ENCODE peak calls at places on chromosome 3, in ten cellular contexts. X is stomach, W is activated B cell treated with CpG ODN at 0.5 μM for 24 hours, L is heart right ventricle, N is adrenal gland, P is cardiac fibroblast, T is sigmoid colon, O is neural crest cell, Z is NB4, B is endothelial cell. K is an unnamed sample.

GRCh38 chr3:101689291-101689690 is 2.8 kb upstream of the RPL24 start:
- DNase-seq in T (no peak), B (no peak), O (no peak), X (no peak), L (no peak), N (no peak), Z (no peak), W (no peak), P (peak), K (no peak)

GRCh38 chr3:146184616-146185015 is 23.6 kb upstream of the PLOD2 start:
- DNase-seq in T (no peak), N (no peak), O (no peak), L (no peak), P (peak), Z (no peak), X (peak), W (no peak), B (no peak), K (no peak)

GRCh38 chr3:135895106-135895733 is 70.3 kb upstream of the PPP2R3A start:
- DNase-seq in P (peak), L (peak), T (peak), O (peak), N (peak), Z (peak), X (peak), B (peak), W (peak), K (peak)

GRCh38 chr3:48546203-48546829 is 10.3 kb downstream of the PFKFB4 start:
- DNase-seq in B (no peak), P (peak), L (no peak), O (no peak), Z (no peak), X (no peak), T (no peak), N (no peak), W (no peak), K (no peak)

GRCh38 chr3:42507751-42508335 is 5.4 kb downstream of the VIPR1 start:
- DNase-seq in T (peak), Z (no peak), L (no peak), O (no peak), W (no peak), N (no peak), P (no peak), B (no peak), X (no peak), K (peak)

GRCh38 chr3:182342252-182342651 is 451.1 kb upstream of the ATP11B start:
- DNase-seq in P (no peak), N (no peak), X (no peak), Z (no peak), B (no peak), W (no peak), O (no peak), T (no peak), L (no peak), K (no peak)

GRCh38 chr3:111971533-111971932 is 7.3 kb upstream of the ABHD10 start:
- DNase-seq in L (peak), Z (no peak), N (no peak), X (no peak), T (no peak), B (no peak), W (no peak), O (no peak), P (no peak), K (no peak)

GRCh38 chr3:69901802-69902201 is 97.7 kb upstream of the SAMMSON start:
- DNase-seq in Z (no peak), P (no peak), W (no peak), T (no peak), L (peak), X (no peak), O (no peak), B (no peak), N (no peak), K (no peak)

GRCh38 chr3:58352624-58353023 is 19.9 kb downstream of the PXK start:
- DNase-seq in W (no peak), X (no peak), P (no peak), Z (peak), L (no peak), T (no peak), N (no peak), B (no peak), O (no peak), K (no peak)

GRCh38 chr3:177150970-177151627 is 46.2 kb downstream of the TBL1XR1 start:
- DNase-seq in W (no peak), L (no peak), O (no peak), N (no peak), X (no peak), T (no peak), B (no peak), Z (no peak), P (peak), K (no peak)

GRCh38 chr3:38640661-38641441 is 8.6 kb downstream of the SCN5A start:
- DNase-seq in W (no peak), L (no peak), B (no peak), Z (no peak), T (peak), P (no peak), O (peak), N (no peak), X (no peak), K (no peak)

GRCh38 chr3:12751548-12751947 is 7.5 kb downstream of the TMEM40 start:
- DNase-seq in W (no peak), B (no peak), L (no peak), Z (no peak), T (no peak), P (no peak), N (no peak), O (no peak), X (no peak), K (no peak)

GRCh38 chr3:63988943-63989342 is 34.4 kb downstream of the PSMD6 start:
- DNase-seq in O (no peak), X (no peak), W (no peak), B (no peak), Z (no peak), L (no peak), T (no peak), N (no peak), P (no peak), K (no peak)

GRCh38 chr3:145952541-145952940 is 208.4 kb downstream of the PLOD2 start:
- DNase-seq in Z (no peak), W (no peak), P (peak), X (no peak), B (no peak), L (no peak), N (no peak), T (no peak), O (no peak), K (no peak)

DNA sequence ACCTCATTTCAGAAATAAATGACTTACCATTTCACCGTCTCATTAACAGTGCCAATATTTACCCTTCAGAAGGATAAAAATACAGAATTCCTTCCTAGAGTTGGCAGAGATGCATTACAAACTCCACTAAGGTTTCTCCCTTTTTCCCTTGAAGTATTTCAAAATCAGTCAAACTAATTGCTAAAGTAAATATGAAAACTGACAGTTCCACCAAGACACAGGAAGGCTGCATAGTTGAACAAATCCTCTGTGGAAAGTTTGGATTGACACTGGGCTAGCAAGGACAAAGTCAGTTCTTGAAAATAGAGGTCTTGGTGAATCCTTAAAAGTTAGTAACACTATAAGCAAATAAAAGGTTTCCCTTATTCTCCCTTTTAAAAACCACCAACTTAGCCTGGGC is 34.5 kb downstream of the DCP1A start:
- DNase-seq in L (no peak), O (no peak), T (no peak), Z (no peak), B (no peak), X (no peak), N (no peak), P (no peak), W (no peak), K (no peak)
- TF ChIP-seq CTCF in L (no peak), O (no peak), T (no peak), Z (no peak), B (no peak), X (no peak), N (no peak), P (no peak), W (no peak), K (no peak)

DNA sequence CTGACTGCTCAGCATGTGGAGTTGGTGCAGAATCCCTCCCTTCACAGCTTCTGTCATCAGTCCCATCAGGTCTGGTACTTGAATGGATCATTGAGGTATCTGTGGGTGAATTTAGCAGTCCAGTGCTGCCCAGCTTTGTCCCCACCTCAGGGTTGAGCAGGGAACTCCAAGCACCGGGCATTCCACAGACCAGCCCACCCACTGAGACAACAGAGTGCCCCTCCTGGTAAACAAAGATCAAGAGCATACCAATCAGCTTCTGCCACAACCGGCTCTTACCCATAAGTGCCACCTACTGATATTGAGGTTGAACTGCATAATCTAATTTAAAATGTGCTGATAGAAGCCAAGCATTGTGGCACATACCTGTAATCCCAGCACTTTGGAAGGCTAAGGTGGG is 57.1 kb upstream of the FXR1 start:
- DNase-seq in P (no peak), X (no peak), W (no peak), B (no peak), T (no peak), Z (peak), N (no peak), O (no peak), L (no peak), K (no peak)
- TF ChIP-seq CTCF in P (no peak), X (no peak), W (no peak), B (peak), T (no peak), Z (peak), N (no peak), O (peak), L (peak), K (peak)

GRCh38 chr3:120623719-120624093 is 27.6 kb downstream of the NDUFB4 start:
- DNase-seq in W (no peak), O (no peak), N (no peak), T (no peak), B (no peak), Z (no peak), L (no peak), X (no peak), P (no peak), K (no peak)

GRCh38 chr3:120625199-120625598 is 29.1 kb downstream of the NDUFB4 start:
- DNase-seq in T (no peak), Z (no peak), P (peak), L (no peak), X (no peak), O (no peak), B (no peak), W (no peak), N (no peak), K (no peak)

GRCh38 chr3:120622457-120622856 is 26.3 kb downstream of the NDUFB4 start:
- DNase-seq in W (no peak), N (no peak), T (no peak), L (no peak), O (no peak), P (no peak), X (no peak), B (no peak), Z (no peak), K (no peak)

DNA sequence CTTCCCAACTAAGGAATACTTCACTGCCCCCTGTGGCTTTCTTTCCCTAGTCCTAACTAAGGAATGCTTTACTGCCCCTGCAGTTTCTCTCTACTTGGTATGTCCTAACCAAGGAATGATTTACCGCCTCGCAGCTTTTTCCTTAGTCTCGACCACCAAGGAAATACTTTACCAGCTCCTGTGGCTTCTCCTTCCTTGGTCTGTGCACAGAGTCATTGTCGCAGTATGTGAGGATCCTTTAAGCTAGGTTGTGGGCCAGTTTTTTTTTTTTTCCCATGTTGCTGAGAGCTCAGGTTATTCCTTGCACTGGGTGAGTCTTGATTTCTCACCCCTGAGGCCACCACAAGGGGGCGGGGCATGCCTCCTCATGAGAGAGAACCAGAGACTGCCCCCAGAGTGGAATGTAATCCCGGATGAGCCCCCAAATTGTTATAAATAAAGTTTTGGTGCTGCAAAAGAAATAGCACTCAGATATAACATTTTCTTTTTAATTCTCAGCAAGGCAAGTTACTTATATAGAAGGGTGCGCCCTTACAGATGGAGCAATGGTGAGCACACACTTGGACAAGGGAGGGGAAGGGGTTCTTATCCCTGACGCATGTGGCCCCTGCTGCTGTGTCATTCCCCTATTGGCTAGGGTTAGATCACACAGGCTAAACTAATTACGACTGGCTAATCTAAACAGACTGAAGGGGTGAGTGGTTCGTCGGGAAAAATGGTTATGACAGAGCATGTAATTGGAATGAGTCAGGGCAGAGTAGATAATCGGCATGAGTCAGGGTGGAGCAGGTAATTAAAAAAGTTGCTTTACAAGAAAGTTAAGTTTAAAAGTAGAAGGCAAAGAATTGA is 27.0 kb downstream of the NDUFB4 start:
- DNase-seq in T (no peak), P (peak), W (no peak), X (no peak), O (peak), L (no peak), Z (peak), N (peak), B (no peak), K (no peak)
- TF ChIP-seq CTCF in T (no peak), P (peak), W (no peak), X (no peak), O (peak), L (no peak), Z (peak), N (peak), B (no peak), K (no peak)

DNA sequence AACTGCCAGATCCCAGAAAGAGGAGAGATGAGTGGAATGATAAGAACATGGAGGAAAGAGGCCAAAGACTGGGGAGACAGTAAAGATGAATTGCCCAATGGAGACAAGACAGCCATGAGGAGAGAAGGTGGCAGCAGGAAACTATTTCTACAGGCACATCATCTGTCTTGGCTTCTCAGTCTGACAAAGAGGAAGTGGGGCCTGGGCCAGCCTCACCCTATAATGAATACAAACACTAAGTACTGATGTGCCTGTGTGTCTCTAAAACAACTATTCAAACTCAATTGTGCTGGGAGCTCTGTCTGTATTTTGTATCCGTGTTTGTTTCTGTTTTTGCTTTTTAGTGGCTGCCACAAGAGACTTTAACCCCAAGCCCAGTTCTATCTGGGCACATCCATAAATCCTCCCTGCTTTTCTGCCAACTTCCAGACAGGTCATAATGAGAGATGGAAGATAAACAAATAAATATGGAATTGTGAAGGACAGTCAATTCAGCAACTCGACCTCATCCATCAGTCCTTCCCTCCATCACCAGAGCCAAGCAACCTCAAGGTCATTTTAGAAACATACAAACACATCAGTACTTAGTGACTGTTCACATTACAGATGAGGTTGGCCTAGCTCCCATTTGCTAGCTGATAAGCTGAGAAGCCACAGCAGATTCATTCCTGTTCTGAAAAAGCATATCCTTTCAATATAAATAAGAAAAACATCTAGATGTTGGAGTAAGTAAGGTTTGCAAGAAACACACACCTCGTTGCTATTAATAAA is 116.7 kb downstream of the CADPS start:
- DNase-seq in X (no peak), B (no peak), L (no peak), Z (no peak), P (no peak), T (no peak), W (no peak), O (no peak), N (no peak), K (no peak)
- TF ChIP-seq CTCF in X (no peak), B (no peak), L (no peak), Z (no peak), P (no peak), T (no peak), W (no peak), O (no peak), N (no peak), K (no peak)

DNA sequence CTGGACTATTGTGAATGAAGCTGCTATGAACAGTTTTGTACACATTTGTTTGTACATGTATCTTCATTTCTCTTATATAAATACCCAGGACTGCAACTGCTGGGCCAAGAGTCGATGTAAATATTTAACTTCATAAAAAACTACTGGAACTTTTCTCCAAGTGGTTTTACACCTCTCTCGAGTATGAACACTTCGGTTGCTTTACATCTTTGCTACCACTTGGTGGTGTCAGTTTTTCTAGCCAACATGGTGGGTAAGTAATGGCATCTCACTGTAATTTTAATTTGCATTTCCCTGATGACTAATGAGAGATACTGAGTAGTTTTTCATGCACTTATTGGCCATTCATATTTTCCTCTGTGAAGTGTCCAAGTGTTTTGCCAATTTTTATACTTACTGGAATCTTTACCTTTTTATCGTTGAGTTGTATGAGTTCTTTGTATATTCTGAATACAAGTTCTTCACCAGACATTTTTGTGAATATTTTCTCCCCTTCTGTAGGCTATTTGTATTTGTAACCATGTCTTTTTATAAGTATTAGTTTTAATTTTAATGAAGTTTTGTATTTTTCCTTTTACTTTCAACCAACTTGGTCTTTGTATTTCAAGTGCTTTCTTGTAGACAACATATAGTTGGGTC is 44.4 kb downstream of the PCOLCE2 start:
- DNase-seq in O (no peak), L (no peak), X (no peak), T (no peak), Z (peak), W (no peak), N (no peak), B (no peak), P (peak), K (no peak)
- TF ChIP-seq CTCF in O (peak), L (peak), X (no peak), T (no peak), Z (peak), W (no peak), N (peak), B (peak), P (peak), K (peak)

GRCh38 chr3:114664006-114664405 is 370.2 kb downstream of the TIGIT start:
- DNase-seq in B (no peak), Z (no peak), T (no peak), N (no peak), O (no peak), W (no peak), X (no peak), P (no peak), L (no peak), K (no peak)

GRCh38 chr3:114660124-114660523 is 366.3 kb downstream of the TIGIT start:
- DNase-seq in P (peak), O (no peak), B (no peak), L (peak), Z (no peak), X (peak), T (no peak), W (no peak), N (no peak), K (no peak)

GRCh38 chr3:114660808-114661207 is 367.0 kb downstream of the TIGIT start:
- DNase-seq in P (no peak), L (no peak), X (no peak), W (no peak), T (no peak), O (no peak), B (no peak), Z (no peak), N (no peak), K (no peak)

DNA sequence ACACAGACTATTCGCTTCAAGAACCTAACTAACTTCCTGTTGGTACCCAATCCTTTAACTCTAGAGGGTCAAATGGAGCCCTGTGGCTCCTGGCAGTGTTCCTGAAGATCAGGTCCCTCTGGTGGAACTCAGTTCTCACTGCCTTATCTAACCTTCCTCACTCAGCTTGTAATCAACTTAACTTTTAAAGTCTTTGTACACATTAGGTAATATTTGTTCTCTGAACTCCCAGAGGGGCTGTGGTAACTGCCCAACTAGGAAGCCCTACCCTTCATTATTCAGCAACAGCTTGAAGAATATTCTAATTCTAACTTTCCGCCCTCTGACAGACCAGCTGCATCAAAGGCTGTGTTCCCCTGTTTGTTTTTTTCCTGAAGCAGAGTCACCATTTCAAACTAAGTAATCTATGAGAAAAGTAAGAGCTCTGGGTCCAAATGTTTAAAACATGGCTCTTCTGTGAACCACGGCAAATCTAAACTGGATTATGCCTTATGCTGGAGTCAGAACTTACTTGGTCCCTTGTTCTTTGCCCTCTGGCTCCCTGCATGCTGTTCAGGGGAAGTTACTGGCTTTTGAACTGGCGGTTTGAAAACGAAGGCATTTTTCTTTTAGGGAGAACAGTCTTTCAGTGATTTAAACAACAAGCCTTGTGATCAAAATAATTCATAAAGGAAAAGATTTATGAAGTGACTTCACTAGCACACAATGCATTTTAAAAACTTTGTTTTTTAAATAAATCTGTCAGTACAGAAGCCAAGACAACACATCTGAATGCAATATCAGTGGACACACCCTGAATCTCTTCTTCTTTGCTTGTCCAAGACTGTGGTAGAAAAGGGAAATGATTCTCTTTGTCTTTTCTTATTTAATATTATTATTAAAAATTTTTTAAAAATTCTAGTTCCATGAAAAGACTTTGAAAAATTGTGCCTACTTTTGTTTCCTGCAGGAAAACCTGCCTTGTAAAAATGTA is 365.6 kb downstream of the TIGIT start:
- DNase-seq in T (no peak), N (no peak), B (no peak), O (no peak), W (no peak), P (peak), X (peak), Z (peak), L (no peak), K (no peak)
- TF ChIP-seq CTCF in T (no peak), N (no peak), B (no peak), O (no peak), W (no peak), P (no peak), X (no peak), Z (no peak), L (peak), K (no peak)

GRCh38 chr3:105806361-105806760 is 62.5 kb downstream of the CBLB start:
- DNase-seq in B (no peak), Z (peak), X (no peak), N (peak), P (peak), O (no peak), T (no peak), W (no peak), L (no peak), K (no peak)
- TF ChIP-seq CTCF in B (no peak), Z (no peak), X (no peak), N (no peak), P (no peak), O (no peak), T (no peak), W (no peak), L (no peak), K (no peak)

K was measured in glutamatergic neuron.